ENCODE peak calls at places on chromosomes 3 and 15, in four cellular contexts. A, S, D and P are unnamed samples.

GRCh38 chr3:62873672-62874397 is 1.4 kb downstream of the CADPS start:
- DNase-seq in A (peak), S (peak), D (no peak), P (no peak)

GRCh38 chr3:186800285-186800684 is 6.0 kb downstream of the RFC4 start:
- DNase-seq in A (no peak), S (no peak), D (no peak), P (no peak)

GRCh38 chr3:184654375-184654774 is 57.5 kb downstream of the MAGEF1 start:
- DNase-seq in A (no peak), S (no peak), D (no peak), P (no peak)

GRCh38 chr3:127987309-127987995 is 64.8 kb upstream of the SEC61A1 start:
- DNase-seq in A (no peak), S (no peak), D (no peak), P (no peak)

GRCh38 chr3:100057716-100058575 is 56.4 kb downstream of the FILIP1L start:
- DNase-seq in A (peak), S (no peak), D (no peak), P (no peak)

GRCh38 chr15:52730594-52730993 is 51.4 kb upstream of the ATOSA start:
- DNase-seq in A (no peak), S (no peak), D (no peak), P (no peak)

GRCh38 chr15:66875588-66876422 is 173.8 kb downstream of the SMAD6 start:
- DNase-seq in A (no peak), S (no peak), D (no peak), P (no peak)

GRCh38 chr15:62059108-62059817 is 984 bp downstream of the VPS13C start:
- DNase-seq in A (peak), S (no peak), D (no peak), P (no peak)

GRCh38 chr3:14886101-14886500 is 61.3 kb upstream of the NR2C2 start:
- DNase-seq in A (no peak), S (no peak), D (no peak), P (no peak)

GRCh38 chr3:144840866-144841265 is 869.2 kb downstream of the DIPK2A start:
- DNase-seq in A (peak), S (no peak), D (no peak), P (no peak)

GRCh38 chr3:10437272-10437994 is 68.0 kb downstream of the ATP2B2 start:
- DNase-seq in A (peak), S (no peak), D (no peak), P (no peak)

GRCh38 chr15:89140595-89140994 is 52.3 kb downstream of the ABHD2 start:
- DNase-seq in A (no peak), S (no peak), D (no peak), P (no peak)

GRCh38 chr3:117104792-117105191 is 395.2 kb downstream of the TUSC7 start:
- DNase-seq in A (peak), S (no peak), D (no peak), P (no peak)

GRCh38 chr15:68542771-68543544 is 35.8 kb upstream of the CORO2B start:
- DNase-seq in A (peak), S (no peak), D (peak), P (no peak)

GRCh38 chr3:119395923-119396358 is 67.5 kb downstream of the TMEM39A start:
- DNase-seq in A (no peak), S (no peak), D (no peak), P (no peak)

GRCh38 chr15:87293016-87293415 is 963.5 kb downstream of the NTRK3 start:
- DNase-seq in A (no peak), S (no peak), D (no peak), P (no peak)

GRCh38 chr3:55013145-55013544 is 85.3 kb upstream of the LRTM1 start:
- DNase-seq in A (peak), S (no peak), D (peak), P (no peak)

GRCh38 chr3:128383316-128384235 is 83.1 kb downstream of the DNAJB8 start:
- DNase-seq in A (peak), S (no peak), D (peak), P (no peak)

GRCh38 chr3:38098376-38098723 is 38.6 kb downstream of the ACAA1 start:
- DNase-seq in A (no peak), S (no peak), D (no peak), P (no peak)

GRCh38 chr3:4751057-4752051 is 227.9 kb upstream of the BHLHE40 start:
- DNase-seq in A (peak), S (no peak), D (peak), P (peak)

GRCh38 chr3:152385761-152386160 is 117.0 kb downstream of the MBNL1 start:
- DNase-seq in A (peak), S (no peak), D (peak), P (peak)

GRCh38 chr15:52924641-52925040 is 134.5 kb upstream of the ONECUT1 start:
- DNase-seq in A (no peak), S (peak), D (no peak), P (no peak)

GRCh38 chr15:82788496-82788895 is 17.4 kb downstream of the FSD2 start:
- DNase-seq in A (no peak), S (no peak), D (no peak), P (no peak)

GRCh38 chr3:9951962-9952805 is at the start of gene PRRT3:
- DNase-seq in A (peak), S (peak), D (no peak), P (no peak)

GRCh38 chr15:76840830-76841460 is 64.2 kb downstream of the SCAPER start:
- DNase-seq in A (peak), S (no peak), D (peak), P (peak)

GRCh38 chr3:124631727-124632126 is 98.5 kb upstream of the UMPS start:
- DNase-seq in A (no peak), S (no peak), D (no peak), P (no peak)

GRCh38 chr3:122298239-122298638 is 26.8 kb upstream of the CSTA start:
- DNase-seq in A (no peak), S (no peak), D (no peak), P (no peak)

GRCh38 chr3:5731100-5731499 is 543.6 kb downstream of the EDEM1 start:
- DNase-seq in A (no peak), S (no peak), D (no peak), P (no peak)

GRCh38 chr3:184335291-184335660 is 2.1 kb upstream of the FAM131A start:
- DNase-seq in A (no peak), S (no peak), D (no peak), P (no peak)

GRCh38 chr15:30675126-30675525 is 49.2 kb downstream of the ARHGAP11B start:
- DNase-seq in A (peak), S (no peak), D (no peak), P (no peak)